ENCODE peak calls at places on chromosomes 16 and 17, in six cellular contexts. S is GM19239, Y is heart right ventricle, F is mucosa of descending colon, I is nephron progenitor cell, J is HS-5. P is an unnamed sample.

GRCh38 chr17:68603027-68603426 is 1.9 kb upstream of the FAM20A start:
- DNase-seq in S (no peak), Y (peak; percentile 17), F (peak; percentile 17), I (no peak), J (no peak), P (no peak)

GRCh38 chr17:28738680-28739384 is 5.0 kb upstream of the TRAF4 start:
- DNase-seq in S (no peak), Y (no peak), F (no peak), I (no peak), J (no peak), P (no peak)

GRCh38 chr16:1143761-1144450 is 9.0 kb upstream of the CACNA1H start:
- DNase-seq in S (no peak), Y (no peak), F (no peak), I (no peak), J (no peak), P (no peak)

GRCh38 chr17:42010898-42011516 is 6.2 kb downstream of the DNAJC7 start:
- DNase-seq in S (no peak), Y (no peak), F (no peak), I (no peak), J (no peak), P (no peak)

GRCh38 chr16:88922114-88922825 is 54.7 kb downstream of the CBFA2T3 start:
- DNase-seq in S (no peak), Y (peak; percentile 92), F (peak; percentile 82), I (no peak), J (no peak), P (peak; percentile 60)

GRCh38 chr16:24070851-24071250 is 185.3 kb upstream of the CACNG3 start:
- DNase-seq in S (peak; percentile 29), Y (no peak), F (peak; percentile 23), I (peak; percentile 41), J (no peak), P (no peak)

GRCh38 chr16:86734559-86735480 is 156.5 kb downstream of the FOXL1 start:
- DNase-seq in S (no peak), Y (no peak), F (no peak), I (no peak), J (no peak), P (no peak)

GRCh38 chr16:73298562-73298961 is 250.6 kb upstream of the ZFHX3 start:
- DNase-seq in S (no peak), Y (no peak), F (no peak), I (no peak), J (peak; percentile 19), P (no peak)

GRCh38 chr17:17816240-17816814 is 20.5 kb downstream of the SREBF1 start:
- DNase-seq in S (no peak), Y (no peak), F (peak; percentile 1), I (no peak), J (no peak), P (no peak)

GRCh38 chr16:88927010-88927409 is 50.0 kb downstream of the CBFA2T3 start:
- DNase-seq in S (no peak), Y (no peak), F (peak; percentile 49), I (no peak), J (no peak), P (no peak)

GRCh38 chr16:54542805-54543504 is 256.4 kb upstream of the IRX3 start:
- DNase-seq in S (no peak), Y (no peak), F (no peak), I (no peak), J (no peak), P (no peak)

GRCh38 chr16:914453-914852 is 56.3 kb downstream of the LMF1 start:
- DNase-seq in S (no peak), Y (no peak), F (no peak), I (no peak), J (no peak), P (no peak)

GRCh38 chr16:35173295-35173694 is 1713.9 kb downstream of the TP53TG3F start:
- DNase-seq in S (no peak), Y (no peak), F (no peak), I (no peak), J (no peak), P (no peak)

P was measured in omental fat pad.